ENCODE peak calls at places on chromosomes 12 and 14, in six cellular contexts. A, T, N, O, G and R are unnamed samples.

GRCh38 chr12:12916135-12916956 is 25.0 kb downstream of the GPRC5A start:
- DNase-seq in N (peak; percentile 91), G (peak; percentile 94), T (peak; percentile 73), A (peak; percentile 86), O (peak; percentile 80), R (peak; percentile 82)

GRCh38 chr12:98791406-98791805 is 146.3 kb downstream of the APAF1 start:
- DNase-seq in A (no peak), O (no peak), G (no peak), T (no peak), N (no peak), R (no peak)

GRCh38 chr14:60222820-60223219 is 26.2 kb upstream of the PPM1A start:
- DNase-seq in O (no peak), G (no peak), T (no peak), A (no peak), N (no peak), R (no peak)

GRCh38 chr14:92368001-92368400 is 45.0 kb downstream of the SLC24A4 start:
- DNase-seq in N (no peak), A (no peak), O (no peak), T (no peak), G (no peak), R (no peak)

GRCh38 chr12:107844312-107844921 is 69.9 kb downstream of the ASCL4 start:
- DNase-seq in N (peak; percentile 80), O (no peak), G (peak; percentile 72), A (peak; percentile 34), T (no peak), R (peak; percentile 33)

GRCh38 chr12:122276242-122276641 is 9.9 kb upstream of the VPS33A start:
- DNase-seq in A (no peak), T (no peak), G (no peak), N (no peak), O (no peak), R (no peak)

GRCh38 chr12:132429932-132430643 is 59.9 kb upstream of the FBRSL1 start:
- DNase-seq in T (no peak), G (peak; percentile 61), A (peak; percentile 62), N (peak; percentile 89), O (no peak), R (no peak)

GRCh38 chr14:31596691-31597090 is 35.5 kb downstream of the NUBPL start:
- DNase-seq in G (no peak), N (no peak), A (peak; percentile 18), T (peak; percentile 22), O (no peak), R (no peak)

GRCh38 chr14:88384653-88385205 is 728 bp upstream of the SPATA7 start:
- DNase-seq in A (no peak), O (peak; percentile 19), T (no peak), G (no peak), N (no peak), R (no peak)

GRCh38 chr12:112116232-112117060 is 7.9 kb upstream of the NAA25 start:
- DNase-seq in O (peak; percentile 81), N (peak; percentile 95), T (peak; percentile 61), A (peak; percentile 95), G (peak; percentile 76), R (peak; percentile 67)

GRCh38 chr14:91149462-91149861 is 35.6 kb downstream of the DGLUCY start:
- DNase-seq in O (peak; percentile 94), A (no peak), G (no peak), N (no peak), T (peak; percentile 100), R (no peak)

GRCh38 chr14:89399594-89400068 is 17.4 kb downstream of the FOXN3 start:
- DNase-seq in A (peak; percentile 97), O (peak; percentile 95), T (peak; percentile 96), G (peak; percentile 47), N (peak; percentile 72), R (peak; percentile 17)

GRCh38 chr12:53481108-53481442 is 18.2 kb downstream of the MAP3K12 start:
- DNase-seq in N (no peak), G (no peak), T (no peak), O (no peak), A (no peak), R (no peak)

GRCh38 chr12:116454950-116455447 is 104.2 kb upstream of the MAP1LC3B2 start:
- DNase-seq in T (peak; percentile 96), N (no peak), G (no peak), O (peak; percentile 96), A (peak; percentile 66), R (no peak)

GRCh38 chr12:130933269-130933995 is 20.3 kb upstream of the ADGRD1 start:
- DNase-seq in N (no peak), G (no peak), T (no peak), A (no peak), O (no peak), R (no peak)

GRCh38 chr12:59632408-59632807 is 36.6 kb downstream of the SLC16A7 start:
- DNase-seq in N (no peak), T (no peak), A (no peak), O (no peak), G (no peak), R (no peak)

DNA sequence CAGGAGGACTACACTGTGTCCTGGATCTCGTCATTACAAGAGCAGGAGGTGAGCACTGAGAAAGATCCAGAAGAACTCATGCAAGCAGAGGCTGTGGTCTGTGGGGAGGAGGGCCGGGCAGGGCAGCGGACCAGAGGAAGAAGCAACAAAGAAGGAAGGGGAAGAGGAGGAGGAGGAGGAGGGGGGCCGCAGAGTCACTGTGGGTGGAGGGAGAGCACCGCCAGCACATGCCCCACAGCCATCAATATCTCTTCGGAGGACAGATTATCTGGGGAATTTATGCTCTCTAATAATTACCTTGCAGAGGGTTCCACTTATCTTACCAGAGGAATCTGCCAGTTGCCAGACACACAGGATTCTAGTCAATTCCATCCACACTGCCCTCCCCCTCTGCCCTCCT is 105.6 kb downstream of the DPF3 start:
- DNase-seq in N (no peak), O (no peak), G (no peak), T (no peak), A (no peak), R (no peak)
- H3K4me2 ChIP-seq in N (no peak overlapping the region), O (no peak overlapping the region), G (no peak overlapping the region), T (no peak overlapping the region), A (no peak overlapping the region), R (no peak overlapping the region)

DNA sequence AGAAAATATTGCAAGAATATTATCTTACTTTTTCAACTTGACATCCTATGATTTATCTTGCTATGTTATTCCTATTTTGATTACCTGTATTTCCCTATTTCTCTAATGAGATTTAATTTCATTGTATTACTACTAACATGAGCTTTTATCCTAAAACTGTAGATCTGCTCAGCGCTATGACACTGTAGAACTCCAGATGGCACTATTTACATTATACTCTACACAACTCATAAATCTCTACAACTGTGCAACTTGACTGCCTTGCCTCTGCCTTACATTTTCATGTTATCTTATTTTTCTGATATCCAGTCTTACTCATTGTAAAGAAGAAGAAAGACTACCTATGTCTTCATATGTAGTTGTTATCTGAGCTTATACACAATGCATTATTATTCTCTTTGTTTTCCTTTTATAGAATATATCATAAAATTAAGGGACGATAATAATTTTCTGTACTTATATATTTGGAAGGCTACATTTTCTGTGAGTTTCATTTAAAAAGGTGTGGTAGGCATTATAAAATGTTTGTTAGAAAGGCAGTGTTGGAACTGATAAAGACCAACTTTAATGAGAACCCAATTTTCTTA is 24.1 kb downstream of the NUP37 start:
- DNase-seq in N (no peak), G (no peak), A (peak; percentile 14), T (peak; percentile 61), O (peak; percentile 48), R (no peak)
- H2BK15ac ChIP-seq in N (no peak overlapping the region), G (no peak overlapping the region), A (no peak overlapping the region), T (no peak overlapping the region), O (no peak overlapping the region), R (no peak overlapping the region)

GRCh38 chr12:124434364-124434763 is 133.0 kb downstream of the NCOR2 start:
- DNase-seq in T (no peak), G (no peak), O (no peak), N (no peak), A (no peak), R (no peak)
- H4K8ac ChIP-seq in T (no peak overlapping the region), G (no peak overlapping the region), O (no peak overlapping the region), N (no peak overlapping the region), A (no peak overlapping the region), R (no peak overlapping the region)

GRCh38 chr14:100067481-100067880 is 2.3 kb downstream of the EVL start:
- DNase-seq in O (no peak), N (no peak), A (no peak), T (no peak), G (no peak), R (no peak)

GRCh38 chr14:100070310-100070709 is 5.1 kb downstream of the EVL start:
- DNase-seq in G (peak; percentile 41), O (no peak), N (no peak), A (no peak), T (no peak), R (no peak)

GRCh38 chr14:100071545-100071944 is 6.3 kb downstream of the EVL start:
- DNase-seq in O (no peak), G (no peak), A (no peak), N (no peak), T (no peak), R (no peak)

GRCh38 chr14:100067971-100068959 is 3.0 kb downstream of the EVL start:
- DNase-seq in N (no peak), A (peak; percentile 62), G (peak; percentile 33), T (peak; percentile 50), O (no peak), R (no peak)

DNA sequence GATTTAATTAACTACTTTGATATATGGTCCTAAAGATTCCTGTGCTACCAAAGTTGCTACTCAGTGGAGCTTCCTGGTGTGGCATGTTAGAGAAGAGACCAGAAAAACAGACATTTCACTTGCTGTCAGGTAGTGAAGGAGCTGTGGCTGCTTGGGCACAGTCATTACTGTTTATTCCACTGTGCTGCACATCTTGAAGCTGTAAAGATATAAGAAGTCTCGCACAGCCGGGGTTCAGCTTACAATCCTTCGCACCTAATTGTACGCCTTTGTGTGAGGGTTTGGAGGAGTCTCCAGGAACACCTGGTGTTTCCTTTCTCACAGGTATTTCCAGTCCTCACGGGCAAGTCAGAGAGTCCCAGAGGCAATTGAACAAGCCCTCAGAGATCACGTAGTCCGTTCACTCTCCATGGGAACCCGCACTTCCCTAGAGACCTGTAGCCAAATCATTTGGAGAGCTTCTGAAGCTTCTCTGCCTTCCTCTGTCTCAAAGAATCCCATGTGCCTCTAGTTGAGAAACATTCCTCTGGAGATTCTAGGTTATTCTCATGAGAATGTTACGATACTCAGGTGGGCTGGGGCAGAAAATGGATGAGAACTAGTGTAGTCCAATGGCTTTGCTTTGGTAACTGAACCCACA is 4.1 kb downstream of the EVL start:
- DNase-seq in N (no peak), O (no peak), T (no peak), A (no peak), G (no peak), R (no peak)
- H3K4me2 ChIP-seq in N (no peak overlapping the region), O (no peak overlapping the region), T (no peak overlapping the region), A (no peak overlapping the region), G (no peak overlapping the region), R (no peak overlapping the region)